ENCODE peak calls at places on chromosomes 4 and X, in six cellular contexts. H is tibial nerve, V is breast epithelium, S is lower leg skin, P is testis, G is Peyer's patch. F is an unnamed sample.

GRCh38 chr4:186722856-186723206 is 825 bp downstream of the FAT1 start:
- DNase-seq in V (no peak), H (no peak), G (no peak), P (no peak), S (no peak), F (no peak)

GRCh38 chrX:78316310-78316709 is 11.1 kb downstream of the CYSLTR1 start:
- DNase-seq in H (no peak), G (no peak), V (no peak), S (no peak), P (no peak), F (no peak)

GRCh38 chrX:73812256-73812655 is 249.3 kb downstream of the CHIC1 start:
- DNase-seq in H (no peak), S (no peak), G (no peak), V (no peak), P (no peak), F (no peak)

GRCh38 chrX:124260845-124261244 is 71.6 kb upstream of the TEX13D start:
- DNase-seq in H (no peak), S (no peak), G (no peak), P (no peak), V (no peak), F (no peak)

GRCh38 chr4:24763631-24764302 is 31.6 kb upstream of the SOD3 start:
- DNase-seq in H (no peak), V (peak), P (no peak), S (peak), G (no peak), F (no peak)

GRCh38 chr4:64489628-64490027 is 80.4 kb upstream of the TECRL start:
- DNase-seq in P (no peak), G (no peak), H (no peak), S (no peak), V (no peak), F (no peak)

GRCh38 chr4:101081166-101081565 is 266.2 kb downstream of the PPP3CA start:
- DNase-seq in H (no peak), V (no peak), S (no peak), P (no peak), G (no peak), F (no peak)

GRCh38 chr4:76784237-76784636 is 113.7 kb downstream of the SOWAHB start:
- DNase-seq in P (no peak), G (no peak), H (no peak), V (no peak), S (no peak), F (no peak)

GRCh38 chrX:37594755-37595382 is 23.4 kb downstream of the LANCL3 start:
- DNase-seq in H (no peak), G (no peak), V (no peak), P (no peak), S (no peak), F (no peak)

GRCh38 chr4:44149242-44149641 is 299.4 kb downstream of the KCTD8 start:
- DNase-seq in H (no peak), G (no peak), P (no peak), V (no peak), S (no peak), F (no peak)

GRCh38 chr4:154807042-154807630 is 26.1 kb downstream of the RBM46 start:
- DNase-seq in H (no peak), P (no peak), V (no peak), S (no peak), G (no peak), F (no peak)

GRCh38 chr4:56908206-56909082 is 744 bp downstream of the REST start:
- DNase-seq in H (peak), S (peak), V (peak), G (peak), P (peak), F (peak)

GRCh38 chrX:110248582-110248981 is 69.3 kb downstream of the AMMECR1 start:
- DNase-seq in V (no peak), P (no peak), S (no peak), G (no peak), H (no peak), F (no peak)

GRCh38 chrX:154121961-154122360 is 22.1 kb upstream of the OPN1LW start:
- DNase-seq in P (no peak), H (no peak), V (peak), G (no peak), S (no peak), F (no peak)

GRCh38 chr4:177480796-177481195 is 38.6 kb upstream of the AGA start:
- DNase-seq in S (no peak), V (no peak), G (no peak), P (no peak), H (no peak), F (no peak)

GRCh38 chrX:10833299-10834169 is 213.1 kb upstream of the MID1 start:
- DNase-seq in P (peak), G (peak), V (peak), H (no peak), S (peak), F (no peak)

GRCh38 chrX:20263474-20263873 is 3.2 kb downstream of the RPS6KA3 start:
- DNase-seq in G (no peak), S (no peak), V (no peak), P (no peak), H (no peak), F (no peak)

GRCh38 chrX:21946925-21947641 is 6.6 kb downstream of the SMS start:
- DNase-seq in G (no peak), H (no peak), S (no peak), P (no peak), V (no peak), F (no peak)

GRCh38 chrX:23901805-23902204 is 5.9 kb downstream of the APOO start:
- DNase-seq in S (peak), P (peak), H (peak), V (peak), G (no peak), F (no peak)

GRCh38 chr4:94472056-94472826 is 20.5 kb downstream of the PDLIM5 start:
- DNase-seq in P (no peak), H (no peak), V (no peak), G (no peak), S (no peak), F (no peak)

GRCh38 chr4:61079427-61079826 is 120.7 kb upstream of the ADGRL3 start:
- DNase-seq in H (no peak), V (no peak), S (no peak), G (no peak), P (no peak), F (no peak)

GRCh38 chr4:27278615-27279014 is 418.0 kb downstream of the STIM2 start:
- DNase-seq in P (peak), H (no peak), G (no peak), V (no peak), S (no peak), F (no peak)

GRCh38 chr4:122364700-122365404 is 14.0 kb upstream of the ADAD1 start:
- DNase-seq in H (no peak), V (no peak), S (no peak), P (no peak), G (no peak), F (no peak)

GRCh38 chr4:158995963-158996362 is 106.9 kb upstream of the RAPGEF2 start:
- DNase-seq in H (no peak), P (no peak), G (no peak), S (no peak), V (no peak), F (no peak)

GRCh38 chr4:125765936-125766335 is 451.2 kb downstream of the FAT4 start:
- DNase-seq in H (no peak), P (no peak), V (no peak), S (no peak), G (no peak), F (no peak)

GRCh38 chr4:119027815-119028214 is 107.8 kb upstream of the MYOZ2 start:
- DNase-seq in S (no peak), H (no peak), G (no peak), P (no peak), V (no peak), F (no peak)

GRCh38 chr4:98572697-98573096 is 85.7 kb downstream of the TSPAN5 start:
- DNase-seq in V (no peak), S (no peak), G (no peak), P (no peak), H (no peak), F (no peak)

GRCh38 chr4:22465996-22466395 is 49.9 kb downstream of the ADGRA3 start:
- DNase-seq in G (no peak), S (no peak), V (no peak), H (no peak), P (no peak), F (no peak)
- TF ChIP-seq POLR2A in G (no peak), S (no peak), V (no peak), H (no peak), P (no peak), F (no peak)

GRCh38 chrX:46627700-46628405 is 54.3 kb downstream of the CHST7 start:
- DNase-seq in P (no peak), G (no peak), V (no peak), S (peak), H (no peak), F (no peak)

GRCh38 chrX:46627044-46627443 is 53.5 kb downstream of the CHST7 start:
- DNase-seq in S (no peak), G (no peak), H (no peak), P (no peak), V (no peak), F (no peak)

GRCh38 chrX:46630141-46630540 is 56.6 kb downstream of the CHST7 start:
- DNase-seq in V (no peak), P (no peak), H (no peak), G (no peak), S (no peak), F (no peak)

GRCh38 chrX:46626566-46626965 is 53.0 kb downstream of the CHST7 start:
- DNase-seq in G (no peak), H (no peak), V (no peak), S (peak), P (no peak), F (no peak)

GRCh38 chrX:46628406-46629371 is 55.1 kb downstream of the CHST7 start:
- DNase-seq in G (no peak), S (peak), P (peak), V (no peak), H (peak), F (no peak)
- TF ChIP-seq POLR2A in G (no peak), S (no peak), P (no peak), V (no peak), H (no peak), F (no peak)

GRCh38 chr4:110490109-110490508 is 14.2 kb downstream of the ENPEP start:
- DNase-seq in G (no peak), P (no peak), S (no peak), H (no peak), V (no peak), F (no peak)
- TF ChIP-seq POLR2A in G (no peak), P (no peak), S (no peak), H (no peak), V (no peak), F (no peak)

GRCh38 chr4:82784615-82785247 is 13.9 kb downstream of the SCD5 start:
- DNase-seq in S (no peak), V (no peak), G (no peak), P (no peak), H (no peak), F (no peak)

GRCh38 chr4:82786794-82787193 is 11.8 kb downstream of the SCD5 start:
- DNase-seq in G (no peak), P (no peak), S (no peak), V (no peak), H (no peak), F (no peak)

GRCh38 chr4:82787342-82787741 is 11.3 kb downstream of the SCD5 start:
- DNase-seq in P (no peak), S (no peak), H (no peak), G (no peak), V (no peak), F (no peak)

GRCh38 chr4:82786004-82786400 is 12.6 kb downstream of the SCD5 start:
- DNase-seq in P (no peak), S (no peak), H (no peak), G (no peak), V (no peak), F (no peak)

DNA sequence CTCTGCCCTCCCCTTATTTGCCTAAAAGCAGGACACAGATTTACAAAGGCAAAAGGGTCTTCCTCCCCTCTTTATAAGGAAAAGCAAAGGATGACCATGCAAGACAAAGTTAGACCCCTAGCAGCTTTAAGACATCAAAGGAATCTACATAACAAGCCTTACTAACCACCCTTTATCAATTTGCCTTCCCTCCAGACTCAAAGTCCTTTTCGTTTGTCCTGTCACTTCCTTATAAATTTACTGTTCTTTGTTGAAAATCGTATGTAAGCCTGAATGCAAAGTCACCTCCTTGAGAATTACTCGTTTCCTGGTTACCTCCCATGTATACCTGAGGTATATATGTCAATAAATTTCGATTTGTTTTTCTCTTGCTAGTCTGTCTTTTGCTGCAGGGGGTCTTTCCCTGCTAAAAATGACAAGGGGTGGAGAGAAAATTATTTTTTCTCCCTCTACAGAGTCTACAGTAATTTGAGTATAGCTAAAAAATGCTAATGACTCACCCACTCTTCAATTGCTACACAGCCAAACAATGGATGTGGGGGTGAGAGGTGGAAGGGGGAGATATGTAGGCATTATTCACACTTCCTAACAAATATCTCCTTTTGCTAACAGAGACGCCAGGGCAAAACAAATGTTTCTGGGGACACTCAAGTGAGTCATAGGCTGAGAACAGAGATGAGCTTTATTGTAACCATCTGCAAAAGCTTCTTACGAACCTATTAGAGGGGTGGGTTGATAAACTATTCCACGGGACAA is 13.2 kb downstream of the SCD5 start:
- DNase-seq in H (no peak), S (no peak), P (no peak), V (no peak), G (no peak), F (peak)
- TF ChIP-seq POLR2A in H (no peak), S (no peak), P (no peak), V (no peak), G (no peak), F (no peak)

GRCh38 chr4:8188743-8189550 is 10.1 kb upstream of the SH3TC1 start:
- DNase-seq in P (no peak), H (no peak), V (peak), S (peak), G (no peak), F (no peak)
- TF ChIP-seq POLR2A in P (no peak), H (no peak), V (no peak), S (no peak), G (no peak), F (no peak)

GRCh38 chr4:15947684-15948083 is 9.1 kb upstream of the FGFBP1 start:
- DNase-seq in G (no peak), H (no peak), S (no peak), P (no peak), V (no peak), F (no peak)

GRCh38 chr4:15948826-15949225 is 10.3 kb upstream of the FGFBP1 start:
- DNase-seq in P (no peak), S (no peak), G (no peak), V (no peak), H (no peak), F (no peak)

GRCh38 chr4:15942283-15942682 is 3.7 kb upstream of the FGFBP1 start:
- DNase-seq in P (no peak), S (no peak), V (no peak), H (no peak), G (no peak), F (no peak)

GRCh38 chr4:15945516-15945915 is 7.0 kb upstream of the FGFBP1 start:
- DNase-seq in H (no peak), S (no peak), G (no peak), P (no peak), V (no peak), F (no peak)

DNA sequence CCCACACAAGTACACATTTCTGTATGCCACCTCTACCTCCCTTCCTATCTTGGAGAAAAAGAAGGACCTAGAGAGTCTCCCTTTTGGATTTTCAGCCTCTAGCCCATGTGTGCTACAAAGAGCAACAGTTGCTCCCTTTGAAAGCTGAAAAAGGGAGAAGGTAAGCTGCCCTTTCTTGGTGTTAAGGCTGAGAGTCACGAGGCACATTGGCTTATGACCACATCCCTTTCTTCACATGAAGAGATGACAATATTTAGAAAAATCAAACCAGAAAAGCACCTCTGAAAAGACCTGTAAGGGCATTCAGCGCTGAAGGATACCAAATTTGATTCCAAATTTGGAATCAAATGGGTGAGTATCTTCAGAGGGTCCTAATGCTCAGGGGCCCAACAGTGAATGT is 6.4 kb upstream of the FGFBP1 start:
- DNase-seq in H (no peak), P (no peak), G (no peak), S (no peak), V (no peak), F (no peak)
- TF ChIP-seq POLR2A in H (no peak), P (no peak), G (no peak), S (no peak), V (no peak), F (no peak)

F was measured in H54.